ENCODE peak calls at places on chromosomes 13 and 19, in six cellular contexts. V is lower lobe of right lung; I is A673; Y is endothelial cell of umbilical vein; L is H9; H is CD4-positive, CD25-positive, alpha-beta regulatory T cell. M is an unnamed sample.

GRCh38 chr13:99228737-99229691 is 28.4 kb downstream of the UBAC2 start:
- DNase-seq in V (no peak), I (peak; percentile 18), Y (no peak), L (no peak), H (no peak), M (peak; percentile 18)

GRCh38 chr13:103965506-103966243 is 899.5 kb upstream of the SLC10A2 start:
- DNase-seq in V (no peak), I (no peak), Y (no peak), L (no peak), H (no peak), M (no peak)

GRCh38 chr13:43054803-43055802 is 31.7 kb downstream of the DNAJC15 start:
- DNase-seq in V (no peak), I (peak; percentile 83), Y (peak; percentile 69), L (peak; percentile 43), H (no peak), M (peak; percentile 57)

GRCh38 chr13:51298812-51299211 is 40.7 kb upstream of the SERPINE3 start:
- DNase-seq in V (no peak), I (peak; percentile 18), Y (peak; percentile 26), L (no peak), H (no peak), M (no peak)

GRCh38 chr19:37654525-37654832 is 786 bp downstream of the ZFP30 start:
- DNase-seq in V (no peak), I (peak; percentile 61), Y (peak; percentile 48), L (no peak), H (peak; percentile 1), M (peak; percentile 29)

GRCh38 chr13:76894401-76895110 is 8.4 kb upstream of the KCTD12 start:
- DNase-seq in V (no peak), I (no peak), Y (peak; percentile 11), L (no peak), H (no peak), M (no peak)

GRCh38 chr13:73898276-73898675 is 235.9 kb downstream of the KLF12 start:
- DNase-seq in V (no peak), I (peak; percentile 72), Y (no peak), L (no peak), H (no peak), M (no peak)

GRCh38 chr13:84446972-84447700 is 564.9 kb upstream of the SLITRK1 start:
- DNase-seq in V (peak; percentile 23), I (peak; percentile 7), Y (no peak), L (no peak), H (no peak), M (no peak)

GRCh38 chr19:27974082-27974513 is 1238.9 kb downstream of the UQCRFS1 start:
- DNase-seq in V (no peak), I (peak; percentile 30), Y (no peak), L (peak; percentile 44), H (no peak), M (no peak)

GRCh38 chr19:42040031-42040430 is 30.0 kb downstream of the GRIK5 start:
- DNase-seq in V (no peak), I (no peak), Y (no peak), L (no peak), H (no peak), M (no peak)

GRCh38 chr13:113801289-113801961 is 42.4 kb downstream of the TMEM255B start:
- DNase-seq in V (peak; percentile 45), I (no peak), Y (no peak), L (no peak), H (no peak), M (no peak)

GRCh38 chr19:4115050-4115817 is 8.7 kb downstream of the MAP2K2 start:
- DNase-seq in V (no peak), I (no peak), Y (no peak), L (no peak), H (peak; percentile 56), M (peak; percentile 43)

GRCh38 chr19:51524661-51525264 is 6.7 kb downstream of the SIGLEC6 start:
- DNase-seq in V (no peak), I (no peak), Y (no peak), L (no peak), H (no peak), M (no peak)

GRCh38 chr13:26656919-26657318 is 99.4 kb downstream of the WASF3 start:
- DNase-seq in V (no peak), I (peak; percentile 22), Y (no peak), L (no peak), H (no peak), M (no peak)

GRCh38 chr13:49606747-49607648 is 21.3 kb upstream of the ARL11 start:
- DNase-seq in V (peak; percentile 91), I (peak; percentile 91), Y (peak; percentile 89), L (peak; percentile 85), H (peak; percentile 66), M (peak; percentile 88)

GRCh38 chr19:45769821-45770191 is 754 bp upstream of the SIX5 start:
- DNase-seq in V (peak; percentile 68), I (peak; percentile 68), Y (no peak), L (no peak), H (peak; percentile 48), M (peak; percentile 51)

DNA sequence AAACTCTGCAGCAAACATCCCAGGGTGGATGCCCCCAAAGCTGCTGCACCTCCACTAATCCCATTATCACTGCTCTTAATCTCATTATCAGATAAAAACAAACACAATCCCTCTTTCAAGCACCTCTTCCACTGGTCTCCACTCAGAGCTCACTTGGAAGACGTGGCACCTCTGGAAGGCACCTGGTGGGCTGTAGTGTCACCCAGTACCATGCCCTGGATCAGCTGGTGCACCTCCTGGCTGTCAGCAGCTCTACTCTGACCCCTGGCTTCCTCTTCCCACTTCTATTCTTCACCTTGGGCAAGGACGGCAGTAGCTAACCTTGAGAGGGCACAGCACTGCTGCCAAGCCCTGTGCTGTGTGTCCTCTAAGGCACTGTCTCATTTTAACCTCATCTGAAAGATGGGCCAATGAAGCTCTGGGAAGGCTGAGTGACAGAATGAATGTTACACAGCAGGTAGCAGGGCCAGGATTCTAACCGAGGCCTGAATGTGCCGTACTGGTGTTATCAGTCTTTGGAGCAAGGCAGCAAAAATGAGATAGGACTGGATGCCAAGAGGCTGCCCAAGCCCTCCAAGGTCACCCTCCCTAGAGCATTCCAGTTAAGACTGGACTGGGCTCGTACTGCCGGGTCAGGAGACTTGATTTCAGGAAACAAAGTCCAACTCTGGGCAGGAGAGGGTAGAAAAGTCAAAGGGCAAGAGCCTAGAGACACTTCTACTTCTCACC is 7.4 kb downstream of the BRD4 start:
- DNase-seq in V (no peak), I (no peak), Y (no peak), L (peak; percentile 37), H (no peak), M (peak; percentile 81)
- H3K27ac ChIP-seq in V (peak overlapping the region; percentile 42), I (peak overlapping the region; percentile 21), Y (no peak overlapping the region), L (no peak overlapping the region), H (peak overlapping the region; percentile 1), M (peak overlapping the region; percentile 41)

DNA sequence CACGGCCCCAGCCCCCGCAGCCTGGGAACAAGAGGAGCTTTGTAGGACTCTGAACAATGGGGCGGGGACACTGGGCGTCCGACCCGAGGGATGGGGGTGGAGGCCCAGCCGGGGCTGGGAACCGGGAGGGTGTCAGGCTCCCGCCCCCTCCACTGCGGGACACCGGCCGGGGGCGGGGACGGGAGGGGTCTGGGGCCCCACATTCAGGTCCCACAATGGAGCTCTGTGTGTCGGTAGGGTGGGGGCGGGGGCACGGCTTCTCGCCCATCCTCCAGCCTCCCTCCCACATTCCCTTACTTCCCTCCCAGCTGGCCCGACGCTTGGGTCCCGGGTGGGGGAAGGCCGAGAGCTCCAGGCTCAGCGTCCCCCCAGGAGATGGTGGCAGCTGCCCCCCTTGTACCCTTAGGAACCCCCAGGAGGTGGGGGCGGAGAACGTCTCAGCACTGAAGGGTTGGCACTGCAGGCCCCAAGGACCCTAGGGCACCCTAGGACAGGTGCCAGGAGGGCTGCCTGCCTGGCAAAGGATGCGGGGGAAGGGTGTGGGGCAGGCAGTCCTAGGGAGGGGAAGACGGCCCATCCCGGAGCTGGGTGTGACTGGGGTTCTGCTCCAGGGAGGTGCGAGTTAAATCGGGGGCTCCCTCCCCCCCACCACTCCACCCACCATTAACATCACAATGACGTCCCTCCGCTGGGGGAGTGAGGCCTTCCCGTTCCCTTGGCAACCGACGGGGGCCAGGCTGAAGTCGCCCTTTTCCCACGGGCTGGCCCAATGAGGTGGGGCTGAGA is 5.3 kb downstream of the TTYH1 start:
- DNase-seq in V (no peak), I (no peak), Y (no peak), L (peak; percentile 76), H (no peak), M (no peak)
- H3K27me3 ChIP-seq in V (peaks cover 78% of the 10 kb centered on the region), I (peaks cover 12% of the 10 kb centered on the region), Y (peaks cover 41% of the 10 kb centered on the region), L (peaks cover 4% of the 10 kb centered on the region), H (peaks cover 5% of the 10 kb centered on the region), M (peaks cover 25% of the 10 kb centered on the region)

GRCh38 chr13:92578358-92578757 is 648.2 kb upstream of the GPC6 start:
- DNase-seq in V (no peak), I (no peak), Y (no peak), L (no peak), H (no peak), M (no peak)

GRCh38 chr13:92572190-92572589 is 654.4 kb upstream of the GPC6 start:
- DNase-seq in V (no peak), I (no peak), Y (no peak), L (no peak), H (no peak), M (no peak)

GRCh38 chr13:92575782-92576181 is 650.8 kb upstream of the GPC6 start:
- DNase-seq in V (no peak), I (no peak), Y (no peak), L (no peak), H (no peak), M (peak; percentile 37)

GRCh38 chr13:92573467-92574057 is 653.0 kb upstream of the GPC6 start:
- DNase-seq in V (no peak), I (peak; percentile 69), Y (no peak), L (peak; percentile 50), H (no peak), M (peak; percentile 10)

DNA sequence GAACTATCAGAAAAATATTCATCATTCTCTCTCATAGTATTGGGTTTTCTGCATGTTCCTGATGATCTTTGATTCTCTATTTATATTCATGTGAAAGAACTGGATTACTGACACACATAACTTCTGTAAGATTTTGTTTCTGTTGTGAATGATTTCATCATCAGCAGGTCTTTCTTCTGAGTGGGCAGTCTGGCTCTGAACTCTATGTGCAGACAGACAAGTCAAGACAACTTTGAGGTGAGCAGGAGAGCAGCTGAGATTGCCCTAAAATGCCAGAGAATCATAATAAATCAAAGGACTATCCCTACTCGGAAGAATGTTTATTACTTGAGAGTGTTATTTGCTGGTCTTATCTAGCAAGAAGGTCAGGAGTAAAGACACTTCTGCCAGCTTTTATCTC is 652.1 kb upstream of the GPC6 start:
- DNase-seq in V (no peak), I (no peak), Y (no peak), L (no peak), H (no peak), M (no peak)
- H3K4me1 ChIP-seq in V (no peaks in the 10 kb centered on the region), I (no peaks in the 10 kb centered on the region), Y (no peaks in the 10 kb centered on the region), L (no peaks in the 10 kb centered on the region), H (no peaks in the 10 kb centered on the region), M (no peaks in the 10 kb centered on the region)

DNA sequence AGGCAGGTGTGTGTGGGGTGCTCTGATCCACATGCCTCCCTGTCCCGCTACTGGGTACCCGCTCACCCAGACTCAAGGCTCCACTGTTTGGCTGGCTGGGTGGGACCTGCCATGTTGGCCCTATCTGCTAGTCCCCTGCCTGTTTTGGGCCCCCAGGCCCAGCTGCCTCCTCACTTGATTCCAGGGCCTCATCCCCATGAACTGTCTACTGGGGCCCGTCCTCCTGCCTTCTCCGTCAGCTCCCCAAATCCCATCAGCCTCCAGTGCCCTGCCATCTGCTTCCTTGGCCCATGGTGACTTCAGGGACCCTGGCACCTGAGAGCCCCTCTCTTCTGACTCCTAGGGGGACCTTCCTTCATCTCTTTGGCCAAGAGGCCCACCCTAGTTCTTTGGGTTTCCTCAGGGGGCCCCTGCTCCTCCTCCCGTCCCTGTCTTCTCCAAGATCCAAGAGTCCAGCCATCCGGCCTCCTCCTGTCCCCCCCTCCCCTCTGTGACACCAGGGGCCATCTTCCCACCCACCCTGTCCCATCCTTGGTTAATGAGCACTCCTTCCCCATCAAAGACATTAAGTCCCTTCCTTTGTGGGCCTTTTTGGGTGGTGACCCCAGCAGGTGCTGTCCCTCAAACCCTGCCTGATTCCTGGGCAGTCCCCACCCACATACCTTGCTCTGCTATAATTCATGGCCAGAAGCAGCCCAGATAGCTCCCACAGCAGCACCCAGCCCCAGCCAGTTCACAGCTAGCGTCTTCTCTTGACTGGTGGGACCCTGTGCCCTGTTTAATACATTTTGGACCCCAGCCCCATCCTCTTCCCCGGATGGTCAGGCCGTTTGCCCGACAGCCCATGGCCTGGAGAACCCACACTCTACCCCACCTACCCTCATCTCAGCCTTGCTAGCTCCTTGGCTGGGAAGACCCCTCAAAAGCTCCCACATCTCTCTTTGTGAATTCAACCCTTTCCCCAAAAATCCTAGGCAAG is 1.9 kb downstream of the CCDC106 start:
- DNase-seq in V (no peak), I (no peak), Y (no peak), L (no peak), H (no peak), M (no peak)
- H3K27ac ChIP-seq in V (peak overlapping the region; percentile 84), I (no peak overlapping the region), Y (no peak overlapping the region), L (no peak overlapping the region), H (no peak overlapping the region), M (no peak overlapping the region)

M was measured in small intestine.